ENCODE peak calls at places on chromosome 17, in four cellular contexts. One of them, this sample, is unnamed.

GRCh38 chr17:31564883-31565297 is 173.4 kb downstream of the RAB11FIP4 start:
- DNase-seq in HT1080: no peak
- DNase-seq in cardiac muscle cell: no peak
- DNase-seq in activated T-cell treated with anti-CD3 and anti-CD28 coated beads, Interleukin-2, amount 50 U/mL, for 72 hours: no peak
- DNase-seq in this sample: no peak

GRCh38 chr17:5809580-5810188 is 225.4 kb upstream of the NLRP1 start:
- DNase-seq in HT1080: no peak
- DNase-seq in cardiac muscle cell: no peak
- DNase-seq in activated T-cell treated with anti-CD3 and anti-CD28 coated beads, Interleukin-2, amount 50 U/mL, for 72 hours: no peak
- DNase-seq in this sample: no peak

GRCh38 chr17:81064746-81065475 is 30.0 kb downstream of the BAIAP2 start:
- DNase-seq in HT1080: no peak
- DNase-seq in cardiac muscle cell: no peak
- DNase-seq in activated T-cell treated with anti-CD3 and anti-CD28 coated beads, Interleukin-2, amount 50 U/mL, for 72 hours: no peak
- DNase-seq in this sample: no peak

GRCh38 chr17:45784583-45785372 is 658 bp downstream of the CRHR1 start:
- DNase-seq in HT1080: no peak
- DNase-seq in cardiac muscle cell: peak
- DNase-seq in activated T-cell treated with anti-CD3 and anti-CD28 coated beads, Interleukin-2, amount 50 U/mL, for 72 hours: peak
- DNase-seq in this sample: peak

GRCh38 chr17:10155334-10156081 is 42.9 kb downstream of the GAS7 start:
- DNase-seq in HT1080: no peak
- DNase-seq in cardiac muscle cell: no peak
- DNase-seq in activated T-cell treated with anti-CD3 and anti-CD28 coated beads, Interleukin-2, amount 50 U/mL, for 72 hours: no peak
- DNase-seq in this sample: no peak

GRCh38 chr17:65627108-65627507 is 65.7 kb upstream of the AXIN2 start:
- DNase-seq in HT1080: no peak
- DNase-seq in cardiac muscle cell: no peak
- DNase-seq in activated T-cell treated with anti-CD3 and anti-CD28 coated beads, Interleukin-2, amount 50 U/mL, for 72 hours: no peak
- DNase-seq in this sample: no peak

GRCh38 chr17:60506312-60506711 is 19.7 kb downstream of the APPBP2 start:
- DNase-seq in HT1080: peak
- DNase-seq in cardiac muscle cell: no peak
- DNase-seq in activated T-cell treated with anti-CD3 and anti-CD28 coated beads, Interleukin-2, amount 50 U/mL, for 72 hours: no peak
- DNase-seq in this sample: no peak

GRCh38 chr17:46974086-46974485 is 5.0 kb downstream of the RPRML start:
- DNase-seq in HT1080: no peak
- DNase-seq in cardiac muscle cell: no peak
- DNase-seq in activated T-cell treated with anti-CD3 and anti-CD28 coated beads, Interleukin-2, amount 50 U/mL, for 72 hours: no peak
- DNase-seq in this sample: no peak

GRCh38 chr17:35242158-35242804 is 591 bp upstream of the SLFN5 start:
- DNase-seq in HT1080: peak
- DNase-seq in cardiac muscle cell: peak
- DNase-seq in activated T-cell treated with anti-CD3 and anti-CD28 coated beads, Interleukin-2, amount 50 U/mL, for 72 hours: peak
- DNase-seq in this sample: peak

GRCh38 chr17:78675836-78676235 is 98.6 kb upstream of the DNAH17 start:
- DNase-seq in HT1080: no peak
- DNase-seq in cardiac muscle cell: no peak
- DNase-seq in activated T-cell treated with anti-CD3 and anti-CD28 coated beads, Interleukin-2, amount 50 U/mL, for 72 hours: no peak
- DNase-seq in this sample: no peak

GRCh38 chr17:40618754-40619625 is 28.6 kb downstream of the SMARCE1 start:
- DNase-seq in HT1080: no peak
- DNase-seq in cardiac muscle cell: no peak
- DNase-seq in activated T-cell treated with anti-CD3 and anti-CD28 coated beads, Interleukin-2, amount 50 U/mL, for 72 hours: no peak
- DNase-seq in this sample: no peak

GRCh38 chr17:82674656-82675475 is 23.6 kb downstream of the RAB40B start:
- DNase-seq in HT1080: no peak
- DNase-seq in cardiac muscle cell: no peak
- DNase-seq in activated T-cell treated with anti-CD3 and anti-CD28 coated beads, Interleukin-2, amount 50 U/mL, for 72 hours: no peak
- DNase-seq in this sample: no peak

GRCh38 chr17:82085031-82085861 is 12.8 kb downstream of the FASN start:
- DNase-seq in HT1080: no peak
- DNase-seq in cardiac muscle cell: no peak
- DNase-seq in activated T-cell treated with anti-CD3 and anti-CD28 coated beads, Interleukin-2, amount 50 U/mL, for 72 hours: no peak
- DNase-seq in this sample: no peak

GRCh38 chr17:39351508-39351907 is 49.9 kb downstream of the FBXL20 start:
- DNase-seq in HT1080: no peak
- DNase-seq in cardiac muscle cell: no peak
- DNase-seq in activated T-cell treated with anti-CD3 and anti-CD28 coated beads, Interleukin-2, amount 50 U/mL, for 72 hours: no peak
- DNase-seq in this sample: no peak

GRCh38 chr17:17722906-17723353 is 41.7 kb downstream of the RAI1 start:
- DNase-seq in HT1080: no peak
- DNase-seq in cardiac muscle cell: no peak
- DNase-seq in activated T-cell treated with anti-CD3 and anti-CD28 coated beads, Interleukin-2, amount 50 U/mL, for 72 hours: no peak
- DNase-seq in this sample: no peak

GRCh38 chr17:73657473-73658116 is 13.3 kb upstream of the SDK2 start:
- DNase-seq in HT1080: peak
- DNase-seq in cardiac muscle cell: peak
- DNase-seq in activated T-cell treated with anti-CD3 and anti-CD28 coated beads, Interleukin-2, amount 50 U/mL, for 72 hours: peak
- DNase-seq in this sample: no peak

GRCh38 chr17:49117581-49118230 is 14.9 kb upstream of the B4GALNT2 start:
- DNase-seq in HT1080: no peak
- DNase-seq in cardiac muscle cell: no peak
- DNase-seq in activated T-cell treated with anti-CD3 and anti-CD28 coated beads, Interleukin-2, amount 50 U/mL, for 72 hours: no peak
- DNase-seq in this sample: no peak

GRCh38 chr17:61335845-61336655 is 63.6 kb upstream of the TBX2 start:
- DNase-seq in HT1080: no peak
- DNase-seq in cardiac muscle cell: no peak
- DNase-seq in activated T-cell treated with anti-CD3 and anti-CD28 coated beads, Interleukin-2, amount 50 U/mL, for 72 hours: no peak
- DNase-seq in this sample: no peak

GRCh38 chr17:39800540-39800939 is 62.8 kb downstream of the GRB7 start:
- DNase-seq in HT1080: no peak
- DNase-seq in cardiac muscle cell: no peak
- DNase-seq in activated T-cell treated with anti-CD3 and anti-CD28 coated beads, Interleukin-2, amount 50 U/mL, for 72 hours: peak
- DNase-seq in this sample: peak

GRCh38 chr17:29401237-29401636 is 11.1 kb downstream of the TAOK1 start:
- DNase-seq in HT1080: no peak
- DNase-seq in cardiac muscle cell: no peak
- DNase-seq in activated T-cell treated with anti-CD3 and anti-CD28 coated beads, Interleukin-2, amount 50 U/mL, for 72 hours: no peak
- DNase-seq in this sample: no peak

GRCh38 chr17:82378741-82379021 is 7.1 kb downstream of the UTS2R start:
- DNase-seq in HT1080: no peak
- DNase-seq in cardiac muscle cell: no peak
- DNase-seq in activated T-cell treated with anti-CD3 and anti-CD28 coated beads, Interleukin-2, amount 50 U/mL, for 72 hours: no peak
- DNase-seq in this sample: no peak

GRCh38 chr17:77316191-77316641 is 175.4 kb downstream of the SEC14L1 start:
- DNase-seq in HT1080: peak
- DNase-seq in cardiac muscle cell: peak
- DNase-seq in activated T-cell treated with anti-CD3 and anti-CD28 coated beads, Interleukin-2, amount 50 U/mL, for 72 hours: no peak
- DNase-seq in this sample: no peak

GRCh38 chr17:27520571-27521185 is 64.4 kb downstream of the KSR1 start:
- DNase-seq in HT1080: no peak
- DNase-seq in cardiac muscle cell: no peak
- DNase-seq in activated T-cell treated with anti-CD3 and anti-CD28 coated beads, Interleukin-2, amount 50 U/mL, for 72 hours: no peak
- DNase-seq in this sample: no peak

GRCh38 chr17:78736526-78737079 is 45.5 kb downstream of the CYTH1 start:
- DNase-seq in HT1080: peak
- DNase-seq in cardiac muscle cell: peak
- DNase-seq in activated T-cell treated with anti-CD3 and anti-CD28 coated beads, Interleukin-2, amount 50 U/mL, for 72 hours: peak
- DNase-seq in this sample: peak

GRCh38 chr17:75753514-75754377 is 11.2 kb downstream of the GALK1 start:
- DNase-seq in HT1080: peak
- DNase-seq in cardiac muscle cell: peak
- DNase-seq in activated T-cell treated with anti-CD3 and anti-CD28 coated beads, Interleukin-2, amount 50 U/mL, for 72 hours: peak
- DNase-seq in this sample: peak

GRCh38 chr17:39753514-39754160 is 15.9 kb downstream of the GRB7 start:
- DNase-seq in HT1080: no peak
- DNase-seq in cardiac muscle cell: no peak
- DNase-seq in activated T-cell treated with anti-CD3 and anti-CD28 coated beads, Interleukin-2, amount 50 U/mL, for 72 hours: peak
- DNase-seq in this sample: no peak

GRCh38 chr17:39080416-39081179 is 70.8 kb downstream of the PLXDC1 start:
- DNase-seq in HT1080: peak
- DNase-seq in cardiac muscle cell: no peak
- DNase-seq in activated T-cell treated with anti-CD3 and anti-CD28 coated beads, Interleukin-2, amount 50 U/mL, for 72 hours: no peak
- DNase-seq in this sample: no peak

GRCh38 chr17:62974788-62975586 is 9.0 kb downstream of the TANC2 start:
- DNase-seq in HT1080: no peak
- DNase-seq in cardiac muscle cell: no peak
- DNase-seq in activated T-cell treated with anti-CD3 and anti-CD28 coated beads, Interleukin-2, amount 50 U/mL, for 72 hours: no peak
- DNase-seq in this sample: no peak

GRCh38 chr17:67443931-67444597 is 67.0 kb downstream of the PITPNC1 start:
- DNase-seq in HT1080: no peak
- DNase-seq in cardiac muscle cell: no peak
- DNase-seq in activated T-cell treated with anti-CD3 and anti-CD28 coated beads, Interleukin-2, amount 50 U/mL, for 72 hours: no peak
- DNase-seq in this sample: no peak

This sample was measured in T-helper 2 cell treated with Interferon-gamma antibody and Interleukin-4, amounts not matched to agents 5 μg/mL and 100 μg/mL, for 36 hours.